ENCODE peak calls at places on chromosomes 3 and 15, in eight cellular contexts. E is stomach; R is fibroblast of lung; W is testis; P is Peyer's patch; L is PC-9; O is CD8-positive, alpha-beta T cell; F is sigmoid colon. H is an unnamed sample. For H3K4me1, the result is how much of the 10 kb centered on the place peaks cover.

GRCh38 chr3:48408823-48409281 is 21.0 kb downstream of the PLXNB1 start:
- DNase-seq in E (peak), R (no peak), W (peak), P (no peak), L (no peak), O (no peak), F (peak), H (no peak)

GRCh38 chr3:115627180-115628074 is 4.1 kb downstream of the GAP43 start:
- DNase-seq in E (no peak), R (no peak), W (no peak), P (no peak), L (no peak), O (no peak), F (no peak), H (no peak)

GRCh38 chr3:188772886-188773285 is 398.9 kb upstream of the TPRG1 start:
- DNase-seq in E (peak), R (peak), W (peak), P (no peak), L (no peak), O (no peak), F (no peak), H (no peak)

GRCh38 chr3:37904614-37905047 is 43.0 kb downstream of the CTDSPL start:
- DNase-seq in E (no peak), R (peak), W (no peak), P (no peak), L (no peak), O (no peak), F (no peak), H (no peak)

GRCh38 chr15:65856821-65857455 is 12.4 kb upstream of the RAB11A start:
- DNase-seq in E (peak), R (peak), W (peak), P (peak), L (peak), O (peak), F (peak), H (peak)

GRCh38 chr15:77588126-77588525 is 44.6 kb downstream of the LINGO1 start:
- DNase-seq in E (no peak), R (no peak), W (no peak), P (no peak), L (no peak), O (no peak), F (no peak), H (no peak)

GRCh38 chr3:51975857-51976549 is 1.1 kb downstream of the ABHD14A start:
- DNase-seq in E (peak), R (peak), W (peak), P (peak), L (no peak), O (peak), F (peak), H (no peak)

GRCh38 chr3:73437828-73438227 is 186.9 kb downstream of the PDZRN3 start:
- DNase-seq in E (no peak), R (peak), W (no peak), P (no peak), L (no peak), O (no peak), F (no peak), H (no peak)

GRCh38 chr15:78023081-78023665 is 54.3 kb downstream of the TBC1D2B start:
- DNase-seq in E (no peak), R (no peak), W (no peak), P (no peak), L (no peak), O (no peak), F (no peak), H (no peak)

GRCh38 chr15:41779662-41780157 is 5.4 kb downstream of the MAPKBP1 start:
- DNase-seq in E (no peak), R (no peak), W (no peak), P (no peak), L (no peak), O (no peak), F (no peak), H (no peak)

DNA sequence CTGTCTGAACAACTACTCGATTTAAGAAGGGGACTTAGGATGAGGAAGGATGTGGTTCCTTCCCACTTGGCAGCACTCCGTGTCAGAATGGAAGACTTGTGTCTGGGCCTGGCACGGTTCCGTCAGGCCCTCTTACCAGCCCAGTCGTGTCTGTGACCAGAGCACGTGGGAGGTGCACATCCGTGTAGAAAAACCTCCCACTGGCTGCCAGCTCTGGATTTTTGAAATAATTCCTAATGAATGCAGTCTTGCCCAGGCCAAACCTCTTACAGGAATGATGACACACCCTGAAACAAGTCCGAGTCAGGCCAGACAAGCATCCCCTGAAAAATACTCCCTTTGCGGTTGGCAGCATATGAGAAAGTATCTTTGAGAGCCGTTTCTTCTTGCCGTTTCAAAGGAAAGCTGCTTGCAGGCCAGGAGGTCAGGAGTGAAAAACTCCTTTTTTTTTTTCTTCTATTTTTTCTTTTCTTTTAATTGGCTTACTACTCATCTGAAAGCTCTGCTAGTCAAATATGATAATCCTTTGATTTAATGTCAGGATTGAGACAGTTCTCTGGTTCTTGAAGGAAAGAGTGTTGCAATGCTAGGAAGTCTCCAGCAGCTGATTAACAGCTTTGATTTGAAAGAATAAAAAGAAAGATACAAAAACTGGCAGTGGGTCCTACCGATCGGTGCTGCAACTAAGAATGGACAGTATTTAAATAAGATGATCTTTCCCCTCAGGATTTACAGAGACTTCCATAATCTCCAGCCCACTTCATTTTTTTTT is 19.8 kb downstream of the IL1RAP start:
- DNase-seq in E (no peak), R (peak), W (peak), P (no peak), L (peak), O (no peak), F (peak), H (no peak)
- H3K4me1 ChIP-seq in E (under half), R (under half), W (under half), P (under half), L (under half), O (under half), F (under half), H (under half)

GRCh38 chr3:143424874-143425273 is 305.3 kb downstream of the CHST2 start:
- DNase-seq in E (no peak), R (no peak), W (no peak), P (no peak), L (no peak), O (no peak), F (no peak), H (no peak)
- H3K27ac ChIP-seq in E (no peak), R (no peak), W (no peak), P (no peak), L (no peak), O (no peak), F (no peak), H (no peak)

DNA sequence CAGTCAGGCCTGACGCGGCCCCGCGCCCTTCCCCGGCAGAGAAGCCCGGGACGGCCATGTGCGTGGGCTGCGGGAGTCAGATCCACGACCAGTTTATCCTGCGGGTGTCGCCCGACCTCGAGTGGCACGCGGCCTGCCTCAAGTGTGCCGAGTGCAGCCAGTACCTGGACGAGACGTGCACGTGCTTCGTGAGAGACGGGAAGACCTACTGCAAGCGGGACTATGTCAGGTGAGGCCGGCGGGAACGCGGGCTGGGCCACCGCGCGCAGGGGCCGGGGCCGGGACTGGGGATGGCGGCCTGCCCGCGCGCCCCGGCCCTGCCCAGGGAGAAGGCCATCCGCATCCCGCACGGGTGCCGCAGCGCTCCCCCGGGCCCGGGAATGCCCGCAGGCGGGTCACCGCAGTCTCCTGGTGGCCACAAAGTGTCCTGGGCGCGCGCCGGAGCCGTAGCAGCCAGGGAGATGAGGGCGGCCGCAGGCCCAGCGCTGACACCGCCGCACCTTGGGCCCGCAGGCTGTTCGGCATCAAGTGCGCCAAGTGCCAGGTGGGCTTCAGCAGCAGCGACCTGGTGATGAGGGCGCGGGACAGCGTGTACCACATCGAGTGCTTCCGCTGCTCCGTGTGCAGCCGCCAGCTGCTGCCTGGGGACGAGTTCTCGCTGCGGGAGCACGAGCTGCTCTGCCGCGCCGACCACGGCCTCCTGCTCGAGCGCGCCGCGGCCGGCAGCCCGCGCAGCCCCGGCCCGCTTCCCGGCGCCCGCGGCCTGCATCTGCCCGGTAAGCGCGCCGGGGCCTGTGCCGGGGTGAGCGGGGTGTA is 1.4 kb downstream of the ISL2 start:
- DNase-seq in E (no peak), R (no peak), W (no peak), P (no peak), L (no peak), O (peak), F (no peak), H (peak)
- H3K4me1 ChIP-seq in E (half or more), R (under half), W (under half), P (half or more), L (under half), O (half or more), F (half or more), H (half or more)

GRCh38 chr15:81333363-81333762 is 9.4 kb upstream of the STARD5 start:
- DNase-seq in E (no peak), R (no peak), W (no peak), P (no peak), L (no peak), O (no peak), F (no peak), H (no peak)
- H3K27ac ChIP-seq in E (no peak), R (no peak), W (peak), P (no peak), L (no peak), O (no peak), F (no peak), H (no peak)

GRCh38 chr3:100715176-100715575 is 5.9 kb downstream of the TFG start:
- DNase-seq in E (no peak), R (no peak), W (no peak), P (no peak), L (no peak), O (no peak), F (no peak), H (no peak)
- H3K4me1 ChIP-seq in E (under half), R (under half), W (under half), P (under half), L (under half), O (under half), F (half or more), H (half or more)

GRCh38 chr3:181728470-181728869 is 16.7 kb downstream of the SOX2 start:
- DNase-seq in E (no peak), R (no peak), W (no peak), P (no peak), L (no peak), O (no peak), F (no peak), H (no peak)
- H3K27ac ChIP-seq in E (no peak), R (no peak), W (no peak), P (no peak), L (no peak), O (no peak), F (no peak), H (no peak)

GRCh38 chr3:155424041-155424605 is 130.6 kb upstream of the STRIT1 start:
- DNase-seq in E (no peak), R (no peak), W (no peak), P (no peak), L (peak), O (no peak), F (no peak), H (no peak)
- H3K4me1 ChIP-seq in E (under half), R (under half), W (under half), P (under half), L (under half), O (under half), F (under half), H (under half)

DNA sequence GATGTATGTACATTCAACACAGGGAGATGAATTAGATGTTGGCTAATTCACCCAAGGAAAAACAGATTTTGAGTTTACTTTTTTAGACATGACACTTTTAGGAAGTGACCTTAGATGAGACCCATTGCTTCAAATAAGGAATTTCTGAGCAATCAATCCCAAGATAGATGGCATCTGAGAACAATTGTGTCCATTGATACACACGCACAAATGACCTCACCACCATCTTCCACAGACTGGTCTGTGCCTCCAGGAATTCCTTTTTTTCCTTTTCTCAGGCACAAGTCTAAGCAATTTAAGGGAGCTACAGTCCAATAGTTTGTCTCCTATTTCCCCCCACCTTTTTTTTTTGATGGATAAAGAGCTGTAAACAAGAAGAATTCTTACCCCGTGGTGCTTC is 265.3 kb downstream of the TBL1XR1 start:
- DNase-seq in E (no peak), R (no peak), W (no peak), P (no peak), L (no peak), O (no peak), F (no peak), H (no peak)
- H3K27ac ChIP-seq in E (no peak), R (no peak), W (no peak), P (no peak), L (no peak), O (no peak), F (no peak), H (no peak)